ENCODE peak calls at places on chromosomes 12 and 14, in ten cellular contexts. M is left lung, C is heart right ventricle, O is right lobe of liver, U is stomach, H is GM23338, Y is right atrium auricular region, D is tibial artery, W is A549, L is lung. N is an unnamed sample.

GRCh38 chr14:94120667-94121335 is 8.6 kb downstream of the IFI27L2 start:
- DNase-seq in D (no peak), H (no peak), L (no peak), M (no peak), O (no peak), Y (no peak), U (peak; percentile 8), C (no peak), W (no peak), N (no peak)

GRCh38 chr12:67275380-67275913 is 6.3 kb downstream of the CAND1 start:
- DNase-seq in O (peak; percentile 63), C (no peak), H (no peak), Y (no peak), L (no peak), M (no peak), U (no peak), W (no peak), D (no peak), N (no peak)

GRCh38 chr14:103576371-103577024 is 13.7 kb downstream of the COA8 start:
- DNase-seq in Y (peak; percentile 94), W (peak; percentile 81), D (peak; percentile 92), H (peak; percentile 53), U (peak; percentile 96), M (peak; percentile 93), C (peak; percentile 92), O (peak; percentile 95), L (peak; percentile 93), N (peak; percentile 91)

GRCh38 chr12:111841236-111841749 is 735 bp upstream of the MAPKAPK5 start:
- DNase-seq in L (no peak), U (no peak), D (no peak), H (no peak), C (no peak), Y (no peak), M (no peak), O (no peak), W (no peak), N (no peak)

GRCh38 chr14:49615776-49616175 is 4.7 kb downstream of the RPL36AL start:
- DNase-seq in O (no peak), W (no peak), Y (no peak), L (peak; percentile 10), H (no peak), M (no peak), D (no peak), C (no peak), U (no peak), N (no peak)

GRCh38 chr12:26746315-26746714 is 86.7 kb downstream of the ITPR2 start:
- DNase-seq in H (no peak), W (no peak), C (no peak), U (no peak), Y (no peak), L (no peak), O (no peak), M (no peak), D (no peak), N (no peak)

GRCh38 chr12:20604408-20604807 is 90.7 kb upstream of the SLCO1C1 start:
- DNase-seq in Y (no peak), H (no peak), L (no peak), C (no peak), M (no peak), U (no peak), O (no peak), W (no peak), D (no peak), N (no peak)

GRCh38 chr12:64178122-64178521 is 44.0 kb downstream of the KICS2 start:
- DNase-seq in H (no peak), D (no peak), O (no peak), Y (no peak), W (no peak), C (no peak), M (no peak), U (no peak), L (no peak), N (no peak)

GRCh38 chr12:71795901-71796300 is 41.2 kb downstream of the RAB21 start:
- DNase-seq in L (no peak), D (no peak), M (no peak), C (no peak), Y (no peak), U (no peak), H (no peak), W (no peak), O (no peak), N (no peak)

GRCh38 chr14:64639340-64639821 is 64.8 kb upstream of the PLEKHG3 start:
- DNase-seq in U (no peak), C (no peak), L (no peak), M (no peak), H (peak; percentile 45), D (no peak), Y (no peak), W (no peak), O (no peak), N (no peak)

GRCh38 chr12:116480210-116480818 is 78.9 kb upstream of the MAP1LC3B2 start:
- DNase-seq in U (no peak), W (no peak), Y (no peak), L (no peak), D (no peak), M (no peak), C (no peak), O (no peak), H (no peak), N (no peak)

GRCh38 chr12:69897744-69898143 is 72.7 kb downstream of the MYRFL start:
- DNase-seq in W (no peak), O (no peak), C (peak; percentile 21), L (no peak), U (no peak), H (peak; percentile 51), M (no peak), D (no peak), Y (no peak), N (no peak)
- H3K4me1 ChIP-seq in W (no peaks in the 10 kb centered on the region), O (no peaks in the 10 kb centered on the region), C (no peaks in the 10 kb centered on the region), L (peaks cover 3% of the 10 kb centered on the region), U (peaks cover 6% of the 10 kb centered on the region), H (peaks cover 49% of the 10 kb centered on the region), M (no peaks in the 10 kb centered on the region), D (no peaks in the 10 kb centered on the region), Y (peaks cover 11% of the 10 kb centered on the region), N (peaks cover 13% of the 10 kb centered on the region)

GRCh38 chr14:39469094-39469710 is 37.0 kb upstream of the FBXO33 start:
- DNase-seq in O (no peak), L (no peak), W (peak; percentile 35), H (peak; percentile 73), M (no peak), U (no peak), Y (no peak), C (no peak), D (no peak), N (no peak)

GRCh38 chr14:39472078-39472477 is 39.8 kb upstream of the FBXO33 start:
- DNase-seq in L (no peak), C (no peak), H (no peak), W (no peak), U (no peak), D (no peak), O (no peak), M (no peak), Y (no peak), N (no peak)

DNA sequence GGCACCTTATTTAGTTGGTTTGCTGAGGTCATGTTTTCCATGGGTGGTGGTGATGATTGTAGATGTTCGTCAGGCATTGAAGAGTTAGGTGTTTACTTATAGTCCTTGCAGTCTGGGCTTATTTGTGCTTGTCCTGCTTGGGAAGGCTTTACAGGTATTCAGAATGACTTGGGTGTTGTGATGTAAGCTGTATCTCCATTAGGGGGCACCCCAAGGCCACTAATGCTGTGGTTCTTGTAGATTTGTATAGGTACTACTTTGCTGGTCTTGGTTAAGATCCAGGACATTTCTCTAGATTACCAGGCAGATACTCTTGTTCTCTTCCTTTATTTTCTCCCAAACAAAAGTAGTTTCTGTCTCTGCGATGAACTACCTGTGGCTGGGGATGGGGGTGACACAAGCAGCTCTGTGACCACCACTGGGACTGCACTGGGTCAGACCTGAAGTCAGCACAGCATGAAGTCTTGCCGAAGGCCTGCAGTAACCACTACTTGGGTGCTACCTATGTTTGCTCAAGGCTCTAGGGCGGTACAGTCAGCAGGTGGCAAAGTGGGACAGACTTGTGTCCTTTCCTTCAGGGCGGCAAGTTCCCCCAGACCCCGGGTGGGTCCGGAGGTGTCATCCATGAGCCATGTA is 35.8 kb upstream of the FBXO33 start:
- DNase-seq in W (peak; percentile 66), L (no peak), H (peak; percentile 79), M (no peak), U (no peak), C (no peak), O (no peak), Y (no peak), D (no peak), N (no peak)
- TF ChIP-seq CTCF in W (peak; percentile 34), L (no peak), H (peak; percentile 77), M (no peak), U (no peak), C (no peak), O (peak; percentile 6), Y (no peak), D (no peak), N (no peak)

GRCh38 chr14:105387530-105387922 is 10.8 kb upstream of the TEX22 start:
- DNase-seq in Y (no peak), U (no peak), O (peak; percentile 38), W (no peak), L (no peak), M (no peak), D (no peak), C (no peak), H (no peak), N (no peak)
- H3K27ac ChIP-seq in Y (no peak overlapping the region), U (no peak overlapping the region), O (no peak overlapping the region), W (no peak overlapping the region), L (no peak overlapping the region), M (no peak overlapping the region), D (no peak overlapping the region), C (no peak overlapping the region), H (no peak overlapping the region), N (no peak overlapping the region)

GRCh38 chr12:15721716-15722115 is 67.5 kb downstream of the EPS8 start:
- DNase-seq in U (no peak), L (no peak), C (no peak), Y (no peak), H (no peak), D (no peak), W (no peak), O (no peak), M (no peak), N (no peak)

GRCh38 chr12:15719230-15719629 is 70.0 kb downstream of the EPS8 start:
- DNase-seq in U (no peak), C (no peak), L (no peak), M (no peak), H (no peak), D (no peak), O (no peak), W (no peak), Y (no peak), N (no peak)

GRCh38 chr12:15720299-15720698 is 68.9 kb downstream of the EPS8 start:
- DNase-seq in L (no peak), C (no peak), D (no peak), H (no peak), U (no peak), M (no peak), W (no peak), O (no peak), Y (no peak), N (no peak)

GRCh38 chr12:15726029-15726756 is 63.0 kb downstream of the EPS8 start:
- DNase-seq in U (no peak), Y (no peak), C (no peak), L (no peak), M (no peak), O (no peak), D (no peak), W (no peak), H (no peak), N (no peak)

DNA sequence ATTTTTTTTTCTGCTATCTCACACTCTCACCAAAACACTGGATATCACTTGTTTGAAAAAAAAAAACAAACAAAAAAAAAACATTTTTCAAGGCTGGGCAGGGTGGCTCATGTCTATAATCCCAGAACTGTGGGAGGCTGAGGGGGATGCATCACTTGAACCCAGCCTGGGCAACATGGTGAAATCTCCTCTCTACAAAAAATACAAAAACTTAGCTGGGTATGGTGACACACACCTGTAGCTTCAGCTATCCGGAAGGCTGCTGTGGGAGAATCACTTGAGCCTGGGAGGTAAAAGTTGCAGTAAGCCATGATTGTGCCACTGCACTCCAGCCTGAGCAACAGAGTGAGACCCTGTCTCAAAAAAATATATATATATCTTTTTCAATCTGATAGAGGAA is 66.2 kb downstream of the EPS8 start:
- DNase-seq in H (no peak), C (no peak), D (no peak), Y (no peak), L (no peak), U (no peak), M (no peak), O (no peak), W (no peak), N (no peak)
- H3K4me1 ChIP-seq in H (no peaks in the 10 kb centered on the region), C (peaks cover 4% of the 10 kb centered on the region), D (no peaks in the 10 kb centered on the region), Y (peaks cover 41% of the 10 kb centered on the region), L (peaks cover 8% of the 10 kb centered on the region), U (peaks cover 34% of the 10 kb centered on the region), M (peaks cover 16% of the 10 kb centered on the region), O (no peaks in the 10 kb centered on the region), W (peaks cover 81% of the 10 kb centered on the region), N (no peaks in the 10 kb centered on the region)

N was measured in heart left ventricle.